ENCODE peak calls at places on chromosomes 4 and X, in nine cellular contexts. A is IMR-90, R is A549, J is tibial nerve, X is heart left ventricle, T is uterus, H is breast epithelium, C is esophagus squamous epithelium, D is endothelial cell of umbilical vein. G is an unnamed sample.

GRCh38 chr4:162959056-162959455 is 207.6 kb downstream of the NAF1 start:
- DNase-seq in X (no peak), J (no peak), C (no peak), T (no peak), R (no peak), H (no peak), A (no peak), D (no peak), G (peak)

GRCh38 chr4:159396151-159396550 is 293.3 kb downstream of the RAPGEF2 start:
- DNase-seq in T (no peak), R (no peak), A (no peak), X (no peak), D (no peak), C (no peak), H (no peak), J (no peak), G (no peak)

GRCh38 chr4:170214731-170215130 is 125.0 kb upstream of the AADAT start:
- DNase-seq in C (no peak), R (no peak), H (no peak), T (no peak), J (no peak), A (no peak), X (no peak), D (no peak), G (no peak)

GRCh38 chr4:134313591-134313990 is 112.0 kb upstream of the PABPC4L start:
- DNase-seq in A (no peak), T (no peak), D (peak), J (no peak), H (no peak), C (no peak), X (no peak), R (no peak), G (no peak)

GRCh38 chr4:133379681-133380438 is 230.8 kb downstream of the PCDH10 start:
- DNase-seq in J (no peak), H (no peak), R (no peak), X (no peak), D (no peak), C (no peak), A (no peak), T (no peak), G (no peak)

GRCh38 chr4:122045533-122045932 is 93.7 kb upstream of the TRPC3 start:
- DNase-seq in D (peak), H (no peak), J (no peak), C (no peak), R (no peak), A (peak), T (no peak), X (no peak), G (no peak)

GRCh38 chrX:65034641-65035450 is 58.6 kb upstream of the ZC4H2 start:
- DNase-seq in X (peak), H (peak), A (peak), C (peak), T (peak), J (peak), D (peak), R (peak), G (peak)

GRCh38 chr4:187908079-187908501 is 87.5 kb upstream of the ZFP42 start:
- DNase-seq in C (no peak), R (no peak), T (no peak), A (peak), D (no peak), J (no peak), H (no peak), X (no peak), G (no peak)

GRCh38 chr4:184295206-184295605 is 77.5 kb upstream of the ENPP6 start:
- DNase-seq in J (no peak), C (no peak), X (no peak), D (no peak), T (no peak), H (no peak), R (no peak), A (no peak), G (no peak)

GRCh38 chrX:78124304-78124703 is 15.1 kb downstream of the TAF9B start:
- DNase-seq in J (no peak), R (no peak), A (no peak), H (no peak), X (no peak), C (no peak), D (no peak), T (no peak), G (peak)

GRCh38 chrX:71604796-71605568 is 13.3 kb downstream of the CXCR3 start:
- DNase-seq in D (peak), H (no peak), R (no peak), C (no peak), J (no peak), T (no peak), X (no peak), A (no peak), G (no peak)

GRCh38 chr4:114603455-114603854 is 4.8 kb downstream of the UGT8 start:
- DNase-seq in R (no peak), H (no peak), A (no peak), C (no peak), D (no peak), J (no peak), T (no peak), X (no peak), G (peak)

GRCh38 chr4:27084685-27085356 is 224.2 kb downstream of the STIM2 start:
- DNase-seq in J (no peak), T (no peak), R (peak), D (peak), A (peak), C (no peak), X (no peak), H (no peak), G (peak)

GRCh38 chrX:41335590-41336331 is 1.8 kb downstream of the DDX3X start:
- DNase-seq in T (no peak), X (no peak), R (no peak), H (no peak), C (no peak), A (peak), J (no peak), D (no peak), G (no peak)

GRCh38 chr4:7330031-7330596 is 104.6 kb downstream of the PSAPL1 start:
- DNase-seq in J (no peak), R (no peak), C (no peak), X (no peak), D (no peak), A (no peak), H (no peak), T (no peak), G (no peak)

GRCh38 chr4:138110815-138111214 is 131.3 kb downstream of the SLC7A11 start:
- DNase-seq in X (no peak), C (no peak), H (no peak), D (peak), A (peak), T (no peak), R (no peak), J (no peak), G (no peak)

DNA sequence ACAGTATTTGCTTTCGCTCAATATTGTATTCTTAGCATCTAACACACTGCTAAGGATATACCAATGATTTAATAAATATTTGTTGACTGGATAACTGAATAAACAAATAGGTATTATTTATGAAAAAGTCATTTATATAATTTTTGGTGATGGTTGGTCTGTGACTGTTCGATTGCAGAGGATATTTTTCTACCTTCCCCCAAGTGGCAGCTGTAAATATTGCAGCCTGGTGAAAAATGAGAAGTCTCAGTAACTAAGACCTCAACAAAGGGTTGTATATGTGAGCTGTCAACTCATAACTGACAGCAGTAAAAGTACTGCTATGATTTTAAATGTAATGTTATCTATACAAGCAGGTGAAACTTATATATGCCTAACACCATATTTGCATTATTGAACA is 36.0 kb downstream of the HTR2C start:
- DNase-seq in T (no peak), D (peak), X (no peak), C (no peak), A (no peak), H (no peak), J (no peak), R (no peak), G (peak)
- TF ChIP-seq CTCF in T (no peak), D (no peak), X (no peak), C (no peak), A (peak), H (no peak), J (no peak), R (no peak), G (peak)

GRCh38 chrX:68692651-68693050 is 45.2 kb downstream of the STARD8 start:
- DNase-seq in H (no peak), J (no peak), A (peak), T (no peak), D (no peak), C (no peak), X (no peak), R (no peak), G (no peak)

GRCh38 chrX:68691921-68692320 is 44.5 kb downstream of the STARD8 start:
- DNase-seq in X (peak), J (no peak), C (no peak), A (no peak), H (no peak), T (no peak), R (no peak), D (no peak), G (no peak)

GRCh38 chrX:68695206-68695845 is 47.9 kb downstream of the STARD8 start:
- DNase-seq in R (peak), T (no peak), H (no peak), J (no peak), D (no peak), A (no peak), X (no peak), C (no peak), G (peak)

GRCh38 chrX:68694429-68695205 is 47.2 kb downstream of the STARD8 start:
- DNase-seq in X (no peak), H (no peak), J (no peak), T (no peak), R (no peak), A (no peak), D (no peak), C (no peak), G (no peak)

GRCh38 chrX:68693481-68694410 is 46.3 kb downstream of the STARD8 start:
- DNase-seq in R (no peak), T (peak), X (peak), J (peak), A (peak), D (peak), C (no peak), H (peak), G (peak)
- TF ChIP-seq POLR2A in R (no peak), T (peak), X (no peak), J (peak), A (peak), D (peak), C (no peak), H (no peak), G (peak)

DNA sequence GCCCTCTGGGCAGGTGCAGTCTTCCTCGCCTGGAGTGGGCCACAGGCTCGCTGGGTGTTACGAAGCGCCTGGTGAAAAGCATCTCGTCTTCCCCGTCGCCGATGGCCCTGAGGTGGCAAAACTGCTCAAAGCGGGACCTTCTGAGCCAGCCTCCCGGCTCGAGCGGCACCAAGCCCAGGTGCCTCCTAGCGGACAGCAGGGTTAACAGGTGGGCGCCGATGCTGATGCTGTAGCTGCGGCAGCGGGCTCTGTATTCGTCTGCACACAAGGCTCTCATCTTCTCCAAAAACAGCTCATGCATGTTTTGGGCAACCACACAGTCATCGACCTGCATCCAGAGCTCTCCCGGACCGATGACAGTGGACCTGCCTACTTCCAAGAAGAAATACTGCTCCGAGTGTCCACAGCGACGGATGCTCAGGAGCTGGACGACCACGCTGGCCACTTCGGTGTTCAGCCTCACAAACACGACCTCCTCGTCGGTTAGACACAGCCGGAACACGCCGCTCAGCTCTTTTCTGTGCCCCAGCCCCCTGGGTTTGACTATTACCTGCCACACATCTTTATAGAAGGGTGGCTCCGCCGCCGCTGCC is 1.2 kb downstream of the IRS4 start:
- DNase-seq in T (no peak), J (no peak), A (no peak), R (peak), X (no peak), C (no peak), D (peak), H (no peak), G (no peak)
- TF ChIP-seq CTCF in T (no peak), J (no peak), A (no peak), R (peak), X (no peak), C (no peak), D (no peak), H (no peak), G (no peak)

DNA sequence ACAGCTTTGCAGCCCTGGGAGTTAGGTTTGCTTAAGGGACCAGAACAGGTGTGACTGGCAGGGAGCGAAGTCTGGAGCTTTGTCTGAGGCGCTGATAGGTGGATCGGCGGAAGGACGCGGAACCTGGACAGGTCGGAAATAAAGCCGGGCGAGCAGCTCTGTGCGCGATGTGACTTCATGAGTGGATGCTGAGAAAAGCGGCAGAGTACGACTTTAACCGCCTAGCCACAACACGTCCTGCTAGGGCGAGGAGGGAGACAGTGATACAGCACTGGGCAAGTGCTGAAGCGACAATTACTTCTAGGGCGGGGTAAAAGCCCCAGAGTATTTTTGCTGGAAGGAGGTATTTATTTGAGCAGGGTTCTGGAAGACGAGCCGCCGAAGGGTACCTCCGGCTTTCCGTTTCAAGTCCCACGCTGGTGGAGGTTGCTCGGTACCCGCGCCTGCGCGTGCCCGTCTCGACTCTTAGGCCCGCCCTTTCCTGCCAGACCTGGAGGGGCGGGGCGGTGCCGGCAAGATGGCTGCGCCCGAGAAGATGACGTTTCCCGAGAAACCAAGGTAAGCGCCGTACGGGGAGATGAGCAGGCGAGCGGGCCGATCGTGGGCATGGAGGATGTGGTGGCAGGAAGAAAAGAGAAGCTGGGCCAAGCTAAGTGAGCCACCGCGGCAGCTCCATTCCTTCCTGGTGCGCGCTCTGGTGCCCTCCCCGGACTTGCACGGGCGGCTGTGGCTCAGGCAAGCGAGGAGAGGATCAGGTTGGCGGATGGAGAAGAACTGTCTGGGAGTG is at the start of gene ZRSR2:
- DNase-seq in R (peak), D (peak), T (peak), C (peak), H (peak), A (peak), X (peak), J (peak), G (peak)
- TF ChIP-seq POLR2A in R (peak), D (peak), T (peak), C (no peak), H (peak), A (peak), X (no peak), J (peak), G (peak)

GRCh38 chr4:145605941-145606340 is 13.2 kb upstream of the MMAA start:
- DNase-seq in H (no peak), J (no peak), X (no peak), A (no peak), R (no peak), C (no peak), T (no peak), D (no peak), G (no peak)

GRCh38 chr4:145613546-145614234 is 5.5 kb upstream of the MMAA start:
- DNase-seq in H (no peak), T (no peak), A (no peak), J (no peak), R (no peak), D (no peak), X (no peak), C (no peak), G (peak)

GRCh38 chr4:145614235-145614615 is 5.0 kb upstream of the MMAA start:
- DNase-seq in A (no peak), X (no peak), R (no peak), T (no peak), C (no peak), D (no peak), J (no peak), H (no peak), G (no peak)

DNA sequence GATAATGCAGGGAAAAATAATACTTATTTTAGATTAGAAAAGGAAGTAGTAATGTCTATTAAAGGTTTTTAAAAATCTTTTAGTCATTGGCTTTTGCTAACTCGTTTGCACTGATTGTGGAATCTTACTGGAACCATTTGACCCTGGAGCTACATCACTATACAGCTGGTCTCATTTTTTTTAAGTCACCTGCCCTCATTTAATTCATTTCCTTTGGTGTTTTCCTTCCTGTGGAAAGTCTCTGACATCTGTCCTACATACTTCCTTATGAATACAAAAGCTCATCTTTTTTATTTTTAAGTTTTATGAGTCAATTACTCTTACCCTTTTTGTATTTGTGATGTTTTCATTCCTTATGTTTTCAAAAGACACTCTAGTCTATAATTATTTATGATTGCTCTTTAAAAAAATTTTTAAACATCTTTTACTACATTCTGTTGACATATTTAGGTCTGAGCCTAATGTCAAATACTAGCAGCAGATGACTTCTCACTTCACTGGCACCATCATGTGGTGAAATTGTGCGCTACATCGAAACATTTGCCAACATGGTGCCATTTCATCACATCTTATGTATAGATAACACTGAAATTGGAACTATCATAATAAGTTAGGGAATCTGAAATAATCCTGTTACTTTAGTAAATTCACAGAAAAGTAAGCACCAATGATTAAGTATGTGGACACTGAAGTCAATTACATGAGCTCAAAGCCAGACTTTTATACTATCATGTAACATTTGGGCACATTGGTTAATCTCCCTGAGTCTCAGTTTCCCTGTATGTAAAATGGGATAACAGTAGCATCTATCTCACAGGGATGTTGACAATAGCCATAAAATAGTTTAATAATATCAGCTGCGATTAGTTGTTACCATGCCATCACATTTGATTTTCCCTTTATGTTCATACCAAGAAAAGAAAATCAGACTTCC is 9.4 kb upstream of the MMAA start:
- DNase-seq in D (peak), J (peak), X (peak), A (peak), R (peak), C (no peak), H (peak), T (peak), G (peak)
- TF ChIP-seq CTCF in D (peak), J (peak), X (peak), A (peak), R (peak), C (peak), H (peak), T (peak), G (peak)

GRCh38 chr4:1872918-1873269 is 1.7 kb downstream of the NSD2 start:
- DNase-seq in T (no peak), R (no peak), A (peak), J (no peak), C (no peak), H (no peak), D (peak), X (no peak), G (peak)
- TF ChIP-seq POLR2A in T (no peak), R (no peak), A (peak), J (no peak), C (no peak), H (no peak), D (peak), X (no peak), G (no peak)

GRCh38 chr4:168409089-168409801 is 71.0 kb downstream of the DDX60L start:
- DNase-seq in X (peak), J (no peak), R (no peak), H (no peak), T (no peak), C (no peak), D (peak), A (peak), G (no peak)

GRCh38 chr4:168415911-168416310 is 64.4 kb downstream of the DDX60L start:
- DNase-seq in A (no peak), R (no peak), C (no peak), H (no peak), X (no peak), D (peak), T (no peak), J (no peak), G (no peak)

GRCh38 chr4:168408620-168409019 is 71.7 kb downstream of the DDX60L start:
- DNase-seq in R (no peak), X (peak), D (peak), T (peak), C (no peak), J (peak), A (peak), H (peak), G (no peak)

GRCh38 chr4:168410681-168411080 is 69.6 kb downstream of the DDX60L start:
- DNase-seq in C (no peak), A (no peak), X (no peak), D (no peak), T (no peak), J (no peak), H (no peak), R (no peak), G (no peak)

DNA sequence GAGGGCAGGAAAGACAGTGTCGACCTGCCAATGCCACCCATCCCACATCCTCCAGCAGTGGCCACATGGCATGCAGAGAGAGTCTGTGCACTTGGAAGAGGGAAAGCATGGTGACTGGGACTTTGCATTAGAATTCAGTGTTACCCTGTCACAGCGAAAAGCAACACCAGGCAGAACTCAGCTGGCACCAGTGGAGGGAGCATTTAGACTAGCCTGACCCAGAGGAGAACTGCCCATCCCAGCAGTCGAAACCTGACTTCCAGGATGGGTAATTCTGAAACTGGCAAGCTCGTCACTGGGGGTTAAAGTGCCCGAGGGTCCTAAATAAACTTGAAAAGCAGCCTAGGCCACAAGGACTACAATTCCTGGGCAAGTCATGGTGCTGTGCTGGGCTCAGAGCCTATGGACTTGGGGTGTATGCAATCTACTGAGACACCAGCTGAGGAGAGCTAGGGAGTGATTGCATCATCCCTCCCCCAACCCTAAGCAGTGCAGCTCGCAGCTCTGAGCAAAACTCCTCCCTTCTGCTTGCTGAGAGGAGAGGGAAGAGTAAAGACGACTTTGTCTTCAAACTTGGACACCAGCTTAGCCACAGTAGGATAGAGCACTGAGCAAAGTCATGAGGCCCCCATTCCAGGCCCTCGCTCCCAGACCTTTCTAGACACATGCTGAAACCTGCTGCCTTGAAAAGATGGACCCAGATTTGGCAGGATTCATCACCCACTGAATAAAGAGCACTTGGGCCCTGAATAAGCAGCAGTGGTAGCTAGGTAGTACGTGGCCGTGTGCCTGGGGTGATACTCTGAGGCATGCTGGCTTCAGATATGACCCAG is 68.8 kb downstream of the DDX60L start:
- DNase-seq in X (peak), A (peak), J (no peak), C (no peak), R (no peak), D (no peak), H (no peak), T (no peak), G (peak)
- TF ChIP-seq CTCF in X (no peak), A (no peak), J (no peak), C (no peak), R (no peak), D (no peak), H (no peak), T (no peak), G (no peak)